ENCODE peak calls at places on chromosomes 5 and 9, in nine cellular contexts. W is GM12865, Q is thoracic aorta, U is cardiac muscle cell, N is neural crest cell, O is astrocyte of the cerebellum, Z is H9, B is osteocyte, L is psoas muscle. V is an unnamed sample.

GRCh38 chr5:61409568-61409967 is 77.5 kb downstream of the ZSWIM6 start:
- DNase-seq in Z (no peak), O (peak), Q (no peak), U (no peak), B (no peak), N (no peak), W (no peak), L (no peak), V (no peak)

GRCh38 chr5:52746539-52746938 is 41.2 kb upstream of the ITGA1 start:
- DNase-seq in W (no peak), B (no peak), U (no peak), O (no peak), L (no peak), N (no peak), Q (no peak), Z (no peak), V (no peak)

GRCh38 chr5:32777733-32778132 is 66.6 kb downstream of the NPR3 start:
- DNase-seq in W (no peak), N (no peak), B (no peak), U (no peak), Z (no peak), L (no peak), O (no peak), Q (no peak), V (no peak)

GRCh38 chr5:55081541-55081940 is 20.9 kb upstream of the GZMA start:
- DNase-seq in Q (no peak), N (no peak), O (no peak), B (no peak), W (no peak), Z (no peak), U (no peak), L (no peak), V (no peak)

GRCh38 chr5:139574641-139575312 is 13.6 kb downstream of the UBE2D2 start:
- DNase-seq in Z (no peak), L (no peak), Q (no peak), W (peak), O (peak), N (no peak), B (no peak), U (peak), V (peak)

GRCh38 chr5:152995214-152995725 is 495.2 kb upstream of the GRIA1 start:
- DNase-seq in B (no peak), U (no peak), W (no peak), L (no peak), O (no peak), Q (no peak), N (no peak), Z (no peak), V (no peak)

GRCh38 chr5:157930710-157931109 is 71.8 kb upstream of the CLINT1 start:
- DNase-seq in B (no peak), Q (no peak), Z (no peak), U (no peak), O (no peak), N (no peak), L (no peak), W (no peak), V (no peak)

GRCh38 chr9:120374239-120374638 is 205.7 kb downstream of the CDK5RAP2 start:
- DNase-seq in U (no peak), W (no peak), N (no peak), B (no peak), Q (no peak), O (no peak), Z (peak), L (no peak), V (no peak)

GRCh38 chr5:142433526-142434321 is 108.9 kb upstream of the SPRY4 start:
- DNase-seq in W (no peak), L (no peak), U (no peak), N (no peak), Q (no peak), Z (no peak), O (peak), B (no peak), V (no peak)

GRCh38 chr9:134689320-134690181 is 47.9 kb downstream of the COL5A1 start:
- DNase-seq in U (peak), O (no peak), N (peak), W (peak), B (no peak), L (peak), Q (peak), Z (peak), V (peak)

GRCh38 chr5:98168862-98169261 is 604.6 kb upstream of the RGMB start:
- DNase-seq in N (no peak), U (no peak), O (no peak), W (no peak), L (no peak), Z (no peak), B (no peak), Q (no peak), V (no peak)

GRCh38 chr5:128881609-128882008 is 83.7 kb upstream of the SLC27A6 start:
- DNase-seq in W (no peak), L (no peak), Q (no peak), U (peak), Z (no peak), O (no peak), N (no peak), B (no peak), V (no peak)

GRCh38 chr9:88418715-88419540 is 30.7 kb downstream of the SPIN1 start:
- DNase-seq in W (peak), Q (no peak), U (no peak), O (no peak), L (no peak), B (no peak), Z (peak), N (no peak), V (no peak)

GRCh38 chr9:15541862-15542261 is 11.0 kb upstream of the CCDC171 start:
- DNase-seq in B (no peak), Z (no peak), W (no peak), L (no peak), Q (no peak), O (no peak), N (no peak), U (no peak), V (no peak)

GRCh38 chr9:107033974-107034373 is 171.0 kb downstream of the ZNF462 start:
- DNase-seq in N (no peak), B (no peak), W (peak), O (no peak), Q (no peak), U (no peak), Z (no peak), L (no peak), V (no peak)

GRCh38 chr9:5193345-5193744 is 7.9 kb upstream of the INSL6 start:
- DNase-seq in B (no peak), U (no peak), W (no peak), N (no peak), O (no peak), Z (no peak), L (no peak), Q (no peak), V (no peak)

GRCh38 chr9:70564464-70565190 is 150.2 kb upstream of the KLF9 start:
- DNase-seq in Q (no peak), L (no peak), U (no peak), O (no peak), B (peak), N (no peak), W (no peak), Z (no peak), V (no peak)

GRCh38 chr5:123220616-123221146 is 131.6 kb downstream of the PRDM6 start:
- DNase-seq in U (peak), B (no peak), W (no peak), L (no peak), O (no peak), Q (no peak), N (no peak), Z (no peak), V (no peak)

GRCh38 chr5:1930880-1931589 is 48.3 kb upstream of the IRX4 start:
- DNase-seq in B (peak), N (peak), L (peak), O (no peak), Q (no peak), Z (peak), W (no peak), U (peak), V (peak)

GRCh38 chr5:173633304-173633703 is 16.9 kb upstream of the BOD1 start:
- DNase-seq in Z (no peak), O (no peak), W (no peak), N (no peak), L (no peak), Q (no peak), B (no peak), U (no peak), V (no peak)

GRCh38 chr5:139278540-139279274 is 14.8 kb upstream of the MATR3 start:
- DNase-seq in Q (no peak), B (no peak), O (no peak), U (no peak), Z (no peak), W (no peak), L (no peak), N (no peak), V (no peak)

GRCh38 chr5:39399135-39400036 is 25.4 kb downstream of the DAB2 start:
- DNase-seq in L (no peak), U (no peak), Q (no peak), Z (no peak), O (peak), B (no peak), W (no peak), N (no peak), V (no peak)

GRCh38 chr5:2403296-2403695 is 348.2 kb downstream of the IRX2 start:
- DNase-seq in O (no peak), L (no peak), U (no peak), Z (no peak), Q (no peak), W (no peak), N (no peak), B (peak), V (no peak)

GRCh38 chr5:15285901-15286583 is 213.9 kb upstream of the FBXL7 start:
- DNase-seq in Z (no peak), U (no peak), Q (no peak), L (no peak), O (no peak), W (peak), B (no peak), N (no peak), V (no peak)

GRCh38 chr9:133691191-133691590 is 47.0 kb downstream of the SARDH start:
- DNase-seq in B (no peak), Z (no peak), N (no peak), Q (no peak), W (no peak), O (no peak), U (no peak), L (peak), V (no peak)

GRCh38 chr5:149071216-149071615 is 8.4 kb upstream of the SH3TC2 start:
- DNase-seq in L (no peak), Q (no peak), U (no peak), W (no peak), O (no peak), N (no peak), Z (no peak), B (no peak), V (no peak)

DNA sequence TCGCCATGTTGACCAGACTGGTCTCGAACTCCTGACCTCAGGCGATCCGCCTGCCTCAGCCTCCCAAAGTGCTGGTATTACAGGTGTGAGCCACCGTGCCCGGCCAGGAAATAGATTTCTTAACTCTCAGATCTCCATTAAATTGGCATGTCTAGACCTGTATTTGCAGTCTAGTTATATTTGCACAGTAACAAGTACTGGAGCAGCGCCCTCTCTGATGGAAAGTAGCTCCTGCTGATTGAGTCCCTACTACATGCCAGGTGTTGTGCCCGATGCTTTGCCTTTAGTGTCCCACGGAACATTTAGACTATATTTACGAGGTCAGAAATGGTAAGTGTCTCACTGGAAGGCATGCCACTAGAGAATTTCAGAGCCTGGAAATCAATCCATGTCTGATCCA is 15.8 kb upstream of the TMED9 start:
- DNase-seq in Z (no peak), Q (no peak), B (no peak), U (no peak), N (no peak), W (no peak), L (no peak), O (no peak), V (no peak)
- TF ChIP-seq CTCF in Z (peak), Q (no peak), B (no peak), U (no peak), N (no peak), W (no peak), L (no peak), O (no peak), V (no peak)

GRCh38 chr9:90915693-90916092 is 114.1 kb downstream of the SYK start:
- DNase-seq in B (no peak), O (peak), L (no peak), W (peak), Q (no peak), Z (peak), N (no peak), U (peak), V (peak)
- TF ChIP-seq CTCF in B (peak), O (peak), L (no peak), W (peak), Q (no peak), Z (peak), N (no peak), U (peak), V (no peak)

DNA sequence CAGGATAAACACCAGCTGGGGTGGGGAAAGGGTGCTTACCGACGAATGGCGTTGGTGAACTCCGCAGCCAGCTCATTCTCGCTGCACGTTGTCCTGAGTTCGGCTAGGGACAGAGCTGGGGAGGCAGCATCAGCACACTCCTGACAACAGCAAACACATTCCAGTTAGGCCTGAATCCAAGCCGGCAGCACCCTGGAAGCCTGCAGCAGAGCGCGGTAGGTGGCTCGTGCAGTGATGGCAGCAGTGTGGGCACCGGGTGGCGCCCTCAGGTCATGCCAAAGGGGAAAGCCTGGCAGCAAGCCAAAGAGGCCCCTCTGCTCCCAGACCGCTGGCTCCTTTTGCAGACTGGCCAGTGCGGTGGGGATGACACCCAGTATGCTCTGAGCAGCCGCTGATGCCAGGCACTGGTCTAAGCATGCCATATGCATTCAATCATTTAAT is 66.9 kb downstream of the DCP2 start:
- DNase-seq in W (no peak), B (peak), Z (peak), L (peak), O (no peak), N (peak), U (peak), Q (no peak), V (no peak)
- TF ChIP-seq CTCF in W (no peak), B (peak), Z (peak), L (no peak), O (no peak), N (peak), U (no peak), Q (peak), V (no peak)

DNA sequence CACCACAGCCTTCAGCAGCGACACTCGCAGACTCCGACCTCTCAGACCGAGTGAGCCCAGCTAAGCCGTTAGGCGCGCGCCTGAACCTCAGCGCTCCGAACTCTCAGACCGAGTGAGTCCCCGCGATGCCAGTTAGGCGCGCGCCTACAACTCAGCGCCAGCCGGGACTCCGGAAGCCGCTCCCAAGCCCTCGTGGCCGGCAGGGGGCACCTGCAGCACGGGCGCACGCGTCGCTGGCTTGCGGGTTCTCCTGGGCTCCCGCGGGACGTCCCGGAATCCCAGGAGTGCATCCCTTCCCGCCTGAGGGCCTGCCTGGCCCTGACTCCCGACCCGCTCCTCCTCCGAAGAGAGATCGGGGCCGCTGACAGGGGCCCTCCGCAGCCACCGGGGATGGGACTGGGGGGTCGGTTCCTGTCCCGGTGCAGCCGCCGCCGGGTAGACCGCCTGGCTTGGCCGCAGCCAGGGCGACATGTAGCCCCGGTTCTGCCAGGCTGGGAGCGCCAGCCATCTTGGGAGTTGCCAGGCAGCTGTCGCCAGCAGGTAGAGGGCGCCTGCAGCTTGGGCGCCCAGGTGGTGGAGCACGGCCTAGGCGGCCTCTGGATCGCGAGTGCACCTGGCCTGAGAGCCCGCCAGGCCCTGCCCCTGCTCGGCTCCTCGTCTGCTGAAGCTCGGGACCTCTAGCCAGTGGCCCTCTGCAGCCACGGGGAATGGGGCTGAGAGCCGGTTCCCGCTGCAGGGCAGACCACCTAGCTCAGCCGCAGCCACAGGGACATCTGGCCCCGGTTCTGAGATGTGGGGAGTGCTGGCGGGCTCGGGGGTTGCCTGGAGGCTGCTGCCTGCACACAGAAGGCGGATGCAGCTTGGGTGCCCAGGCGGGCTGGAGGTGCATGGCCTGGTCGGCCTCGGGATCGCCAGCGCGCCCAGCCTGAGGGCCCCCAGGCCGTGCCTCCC is at the start of gene ANKRD18A:
- DNase-seq in Q (no peak), B (peak), N (peak), Z (peak), W (peak), O (peak), L (peak), U (peak), V (peak)
- TF ChIP-seq CTCF in Q (peak), B (peak), N (peak), Z (peak), W (peak), O (peak), L (peak), U (peak), V (peak)

DNA sequence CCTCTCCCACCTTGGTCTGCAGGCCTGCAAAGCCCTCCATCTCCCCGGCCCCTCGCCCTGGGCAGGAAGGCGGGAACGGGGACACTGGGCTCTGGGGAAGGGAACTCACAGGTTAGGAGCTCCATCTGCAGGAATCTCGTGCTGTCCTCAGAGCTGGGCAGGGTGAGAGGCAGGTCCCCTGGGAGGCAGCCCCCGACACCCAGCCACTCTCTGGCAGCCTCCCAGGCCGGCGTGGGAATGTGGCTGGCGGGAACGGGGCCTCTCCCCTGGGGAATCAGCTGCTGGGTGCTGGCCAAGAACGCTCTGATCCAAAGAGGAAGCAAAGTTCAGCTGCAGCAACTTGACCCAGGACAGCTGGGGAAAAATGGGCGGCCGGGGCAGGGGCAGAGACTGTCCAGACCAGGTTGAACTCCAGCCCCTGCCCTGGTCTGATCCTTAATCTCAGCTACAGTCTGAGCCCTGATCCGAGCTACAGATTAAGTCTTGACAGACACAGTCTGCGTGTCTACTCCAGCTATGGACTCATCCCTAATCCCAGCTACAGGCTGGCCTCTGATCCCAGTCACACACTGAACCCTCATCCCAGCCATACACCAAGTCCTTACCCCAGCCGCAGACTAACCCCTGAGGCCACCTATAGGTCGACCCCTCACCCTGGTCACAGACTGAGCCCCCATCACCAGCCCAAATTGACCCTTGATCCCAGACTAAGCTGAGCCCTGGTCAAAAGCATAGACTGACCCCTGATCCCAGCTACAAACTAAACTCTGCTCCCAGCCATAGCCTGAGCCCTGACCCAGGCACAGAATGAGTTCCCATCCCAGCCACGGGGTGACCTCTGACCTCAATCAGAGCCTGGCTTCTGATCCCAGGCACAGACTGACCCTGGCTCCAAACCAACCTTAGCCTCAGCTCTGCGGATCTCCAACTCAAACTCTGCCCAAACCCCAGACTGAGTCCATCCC is 37.3 kb upstream of the EGFL7 start:
- DNase-seq in L (peak), U (peak), Q (peak), B (no peak), W (peak), N (no peak), O (no peak), Z (no peak), V (no peak)
- TF ChIP-seq CTCF in L (peak), U (peak), Q (no peak), B (peak), W (peak), N (peak), O (peak), Z (peak), V (no peak)

GRCh38 chr9:78033870-78034269 is 2.3 kb upstream of the GNAQ start:
- DNase-seq in B (no peak), Z (no peak), W (no peak), Q (no peak), L (no peak), N (no peak), O (no peak), U (no peak), V (no peak)
- TF ChIP-seq CTCF in B (no peak), Z (no peak), W (no peak), Q (no peak), L (no peak), N (no peak), O (no peak), U (no peak), V (no peak)

DNA sequence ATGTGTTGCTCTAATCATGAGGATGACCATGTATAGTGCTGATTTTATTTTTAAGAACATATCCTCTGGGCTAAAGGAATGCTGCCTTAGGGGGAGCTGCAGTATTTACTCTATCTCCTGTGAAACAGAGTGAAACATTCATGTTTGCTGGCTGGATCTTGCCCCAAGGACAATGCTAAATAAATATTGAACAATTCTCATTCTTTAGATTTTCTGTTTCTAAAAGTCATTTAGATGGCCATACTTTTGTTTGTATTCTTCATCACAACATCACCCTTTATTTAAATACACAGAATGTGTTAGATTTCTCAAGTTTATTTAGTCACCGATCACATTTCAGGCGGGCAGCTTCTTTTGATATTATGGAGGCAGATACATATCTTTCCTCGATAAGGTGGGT is 103.3 kb downstream of the ARHGEF28 start:
- DNase-seq in O (no peak), Q (no peak), U (no peak), Z (no peak), N (no peak), B (no peak), W (no peak), L (no peak), V (no peak)
- TF ChIP-seq CTCF in O (no peak), Q (no peak), U (no peak), Z (no peak), N (no peak), B (no peak), W (no peak), L (no peak), V (no peak)

DNA sequence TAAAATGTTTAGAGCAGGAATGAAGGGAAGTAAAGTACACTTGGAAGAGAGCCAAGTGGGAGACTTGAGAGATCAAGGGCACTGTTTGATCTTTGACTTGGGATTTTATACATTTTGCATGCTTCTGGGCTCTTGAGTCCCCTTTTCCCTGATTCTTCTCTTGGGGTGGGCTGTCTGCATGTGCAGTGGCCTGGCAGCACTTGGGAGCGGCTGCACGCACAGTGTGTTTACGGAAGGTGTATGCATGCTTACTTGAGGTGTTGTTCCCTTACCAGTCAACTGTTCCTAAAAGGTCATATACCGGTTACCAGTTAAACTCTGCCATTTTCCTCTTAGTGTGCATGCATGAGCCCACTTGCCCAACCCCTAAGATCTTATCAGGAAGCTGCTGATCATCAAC is 377.7 kb downstream of the CYLC2 start:
- DNase-seq in O (no peak), B (no peak), W (no peak), Q (no peak), U (no peak), N (no peak), Z (no peak), L (no peak), V (no peak)
- TF ChIP-seq CTCF in O (no peak), B (no peak), W (no peak), Q (no peak), U (no peak), N (no peak), Z (no peak), L (no peak), V (no peak)